ENCODE peak calls at places on chromosomes 3 and 15, in six cellular contexts. One of them, this sample, is unnamed.
A peak's percentile ranks its signal among the peaks of the same experiment; 100 is the strongest.

GRCh38 chr3:39150170-39150802 is 3.1 kb downstream of the CSRNP1 start:
- DNase-seq in heart right ventricle: no peak
- DNase-seq in DND-41: no peak
- DNase-seq in SK-N-SH: peak; percentile 55
- DNase-seq in cardiac fibroblast: no peak
- DNase-seq in spleen: no peak
- DNase-seq in this sample: no peak

GRCh38 chr15:92020207-92020606 is 166.7 kb downstream of the SLCO3A1 start:
- DNase-seq in heart right ventricle: no peak
- DNase-seq in DND-41: no peak
- DNase-seq in SK-N-SH: no peak
- DNase-seq in cardiac fibroblast: no peak
- DNase-seq in spleen: no peak
- DNase-seq in this sample: no peak

GRCh38 chr3:196186661-196187573 is 24.3 kb downstream of the ZDHHC19 start:
- DNase-seq in heart right ventricle: no peak
- DNase-seq in DND-41: peak; percentile 45
- DNase-seq in SK-N-SH: peak; percentile 83
- DNase-seq in cardiac fibroblast: no peak
- DNase-seq in spleen: no peak
- DNase-seq in this sample: no peak

GRCh38 chr15:63107895-63108546 is 13.6 kb upstream of the LACTB start:
- DNase-seq in heart right ventricle: no peak
- DNase-seq in DND-41: no peak
- DNase-seq in SK-N-SH: no peak
- DNase-seq in cardiac fibroblast: peak; percentile 100
- DNase-seq in spleen: no peak
- DNase-seq in this sample: peak; percentile 100

GRCh38 chr3:24683511-24684384 is 189.1 kb upstream of the THRB start:
- DNase-seq in heart right ventricle: peak; percentile 19
- DNase-seq in DND-41: no peak
- DNase-seq in SK-N-SH: peak; percentile 28
- DNase-seq in cardiac fibroblast: peak; percentile 83
- DNase-seq in spleen: no peak
- DNase-seq in this sample: peak; percentile 86

GRCh38 chr3:182717216-182717615 is 76.1 kb upstream of the ATP11B start:
- DNase-seq in heart right ventricle: no peak
- DNase-seq in DND-41: no peak
- DNase-seq in SK-N-SH: no peak
- DNase-seq in cardiac fibroblast: no peak
- DNase-seq in spleen: no peak
- DNase-seq in this sample: no peak

GRCh38 chr3:44342191-44342790 is 3.7 kb downstream of the TCAIM start:
- DNase-seq in heart right ventricle: no peak
- DNase-seq in DND-41: no peak
- DNase-seq in SK-N-SH: no peak
- DNase-seq in cardiac fibroblast: peak; percentile 86
- DNase-seq in spleen: no peak
- DNase-seq in this sample: peak; percentile 74

GRCh38 chr3:134300520-134300919 is 49.9 kb upstream of the RYK start:
- DNase-seq in heart right ventricle: no peak
- DNase-seq in DND-41: no peak
- DNase-seq in SK-N-SH: peak; percentile 48
- DNase-seq in cardiac fibroblast: no peak
- DNase-seq in spleen: no peak
- DNase-seq in this sample: peak; percentile 9

GRCh38 chr15:91928676-91929075 is 75.2 kb downstream of the SLCO3A1 start:
- DNase-seq in heart right ventricle: no peak
- DNase-seq in DND-41: no peak
- DNase-seq in SK-N-SH: no peak
- DNase-seq in cardiac fibroblast: no peak
- DNase-seq in spleen: no peak
- DNase-seq in this sample: no peak

GRCh38 chr3:58434990-58435389 is 1.4 kb upstream of the PDHB start:
- DNase-seq in heart right ventricle: no peak
- DNase-seq in DND-41: no peak
- DNase-seq in SK-N-SH: no peak
- DNase-seq in cardiac fibroblast: peak; percentile 82
- DNase-seq in spleen: no peak
- DNase-seq in this sample: peak; percentile 82

GRCh38 chr15:38708672-38709188 is 144.1 kb upstream of the RASGRP1 start:
- DNase-seq in heart right ventricle: no peak
- DNase-seq in DND-41: no peak
- DNase-seq in SK-N-SH: no peak
- DNase-seq in cardiac fibroblast: no peak
- DNase-seq in spleen: no peak
- DNase-seq in this sample: peak; percentile 40

GRCh38 chr15:79283252-79284048 is 928 bp downstream of the ANKRD34C start:
- DNase-seq in heart right ventricle: peak; percentile 23
- DNase-seq in DND-41: peak; percentile 11
- DNase-seq in SK-N-SH: peak; percentile 69
- DNase-seq in cardiac fibroblast: peak; percentile 46
- DNase-seq in spleen: no peak
- DNase-seq in this sample: peak; percentile 22

GRCh38 chr15:72339777-72340177 is 19.8 kb upstream of the CELF6 start:
- DNase-seq in heart right ventricle: no peak
- DNase-seq in DND-41: no peak
- DNase-seq in SK-N-SH: peak; percentile 62
- DNase-seq in cardiac fibroblast: peak; percentile 92
- DNase-seq in spleen: no peak
- DNase-seq in this sample: peak; percentile 97

GRCh38 chr3:160577551-160578195 is 12.3 kb upstream of the KPNA4 start:
- DNase-seq in heart right ventricle: no peak
- DNase-seq in DND-41: no peak
- DNase-seq in SK-N-SH: no peak
- DNase-seq in cardiac fibroblast: peak; percentile 28
- DNase-seq in spleen: no peak
- DNase-seq in this sample: peak; percentile 18

GRCh38 chr3:23183731-23184130 is 19.4 kb upstream of the UBE2E2 start:
- DNase-seq in heart right ventricle: peak; percentile 36
- DNase-seq in DND-41: no peak
- DNase-seq in SK-N-SH: peak; percentile 4
- DNase-seq in cardiac fibroblast: peak; percentile 77
- DNase-seq in spleen: no peak
- DNase-seq in this sample: peak; percentile 29

GRCh38 chr3:167867981-167868380 is 132.5 kb downstream of the SERPINI1 start:
- DNase-seq in heart right ventricle: no peak
- DNase-seq in DND-41: no peak
- DNase-seq in SK-N-SH: no peak
- DNase-seq in cardiac fibroblast: no peak
- DNase-seq in spleen: no peak
- DNase-seq in this sample: no peak

GRCh38 chr3:114451561-114452018 is 157.8 kb downstream of the TIGIT start:
- DNase-seq in heart right ventricle: peak; percentile 29
- DNase-seq in DND-41: no peak
- DNase-seq in SK-N-SH: no peak
- DNase-seq in cardiac fibroblast: peak; percentile 42
- DNase-seq in spleen: no peak
- DNase-seq in this sample: peak; percentile 53

GRCh38 chr3:114447950-114448479 is 154.2 kb downstream of the TIGIT start:
- DNase-seq in heart right ventricle: no peak
- DNase-seq in DND-41: no peak
- DNase-seq in SK-N-SH: no peak
- DNase-seq in cardiac fibroblast: no peak
- DNase-seq in spleen: no peak
- DNase-seq in this sample: no peak

GRCh38 chr3:114449271-114450007 is 155.6 kb downstream of the TIGIT start:
- DNase-seq in heart right ventricle: no peak
- DNase-seq in DND-41: no peak
- DNase-seq in SK-N-SH: no peak
- DNase-seq in cardiac fibroblast: no peak
- DNase-seq in spleen: no peak
- DNase-seq in this sample: no peak

GRCh38 chr3:114451051-114451451 is 157.2 kb downstream of the TIGIT start:
- DNase-seq in heart right ventricle: no peak
- DNase-seq in DND-41: no peak
- DNase-seq in SK-N-SH: no peak
- DNase-seq in cardiac fibroblast: peak; percentile 28
- DNase-seq in spleen: no peak
- DNase-seq in this sample: no peak

GRCh38 chr3:114450008-114450596 is 156.3 kb downstream of the TIGIT start:
- DNase-seq in heart right ventricle: no peak
- DNase-seq in DND-41: no peak
- DNase-seq in SK-N-SH: no peak
- DNase-seq in cardiac fibroblast: no peak
- DNase-seq in spleen: no peak
- DNase-seq in this sample: no peak
- TF ChIP-seq CTCF in heart right ventricle: no peak
- TF ChIP-seq CTCF in DND-41: no peak
- TF ChIP-seq CTCF in SK-N-SH: no peak
- TF ChIP-seq CTCF in cardiac fibroblast: no peak
- TF ChIP-seq CTCF in spleen: no peak
- TF ChIP-seq CTCF in this sample: no peak

DNA sequence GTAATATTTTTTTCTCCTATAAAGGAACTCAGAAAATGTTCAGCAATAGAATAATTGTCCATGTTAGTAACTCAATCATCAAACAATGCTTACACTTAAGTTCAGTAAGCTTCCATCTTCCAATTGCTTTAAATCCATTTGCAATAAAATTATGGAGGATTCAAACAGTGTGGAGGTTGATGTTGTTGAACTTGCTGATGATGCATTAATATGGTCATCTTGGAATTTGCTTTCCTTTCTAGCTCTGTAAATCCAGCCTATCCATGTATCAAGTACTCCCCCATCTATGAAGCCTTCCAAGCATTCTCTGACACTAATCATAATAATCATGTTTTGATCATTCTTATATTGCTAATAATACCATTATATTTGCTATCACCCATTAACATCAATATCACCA is 378.4 kb upstream of the CNTN3 start:
- DNase-seq in heart right ventricle: no peak
- DNase-seq in DND-41: no peak
- DNase-seq in SK-N-SH: no peak
- DNase-seq in cardiac fibroblast: no peak
- DNase-seq in spleen: no peak
- DNase-seq in this sample: no peak
- H3K4me3 ChIP-seq in heart right ventricle: no peak overlapping the region
- H3K4me3 ChIP-seq in DND-41: no peak overlapping the region
- H3K4me3 ChIP-seq in SK-N-SH: no peak overlapping the region
- H3K4me3 ChIP-seq in cardiac fibroblast: no peak overlapping the region
- H3K4me3 ChIP-seq in spleen: no peak overlapping the region
- H3K4me3 ChIP-seq in this sample: no peak overlapping the region

GRCh38 chr15:59347915-59348314 is 24.8 kb downstream of the MYO1E start:
- DNase-seq in heart right ventricle: no peak
- DNase-seq in DND-41: no peak
- DNase-seq in SK-N-SH: no peak
- DNase-seq in cardiac fibroblast: no peak
- DNase-seq in spleen: no peak
- DNase-seq in this sample: no peak
- TF ChIP-seq CTCF in heart right ventricle: no peak
- TF ChIP-seq CTCF in DND-41: no peak
- TF ChIP-seq CTCF in SK-N-SH: no peak
- TF ChIP-seq CTCF in cardiac fibroblast: no peak
- TF ChIP-seq CTCF in spleen: no peak
- TF ChIP-seq CTCF in this sample: no peak

GRCh38 chr15:78034495-78035191 is 42.9 kb downstream of the TBC1D2B start:
- DNase-seq in heart right ventricle: no peak
- DNase-seq in DND-41: peak; percentile 78
- DNase-seq in SK-N-SH: no peak
- DNase-seq in cardiac fibroblast: no peak
- DNase-seq in spleen: peak; percentile 93
- DNase-seq in this sample: no peak
- H3K4me3 ChIP-seq in heart right ventricle: no peak overlapping the region
- H3K4me3 ChIP-seq in DND-41: no peak overlapping the region
- H3K4me3 ChIP-seq in SK-N-SH: no peak overlapping the region
- H3K4me3 ChIP-seq in cardiac fibroblast: no peak overlapping the region
- H3K4me3 ChIP-seq in spleen: no peak overlapping the region
- H3K4me3 ChIP-seq in this sample: no peak overlapping the region

GRCh38 chr3:144774897-144775296 is 803.3 kb downstream of the DIPK2A start:
- DNase-seq in heart right ventricle: no peak
- DNase-seq in DND-41: no peak
- DNase-seq in SK-N-SH: no peak
- DNase-seq in cardiac fibroblast: no peak
- DNase-seq in spleen: no peak
- DNase-seq in this sample: peak; percentile 94
- TF ChIP-seq CTCF in heart right ventricle: no peak
- TF ChIP-seq CTCF in DND-41: no peak
- TF ChIP-seq CTCF in SK-N-SH: no peak
- TF ChIP-seq CTCF in cardiac fibroblast: no peak
- TF ChIP-seq CTCF in spleen: no peak
- TF ChIP-seq CTCF in this sample: no peak

GRCh38 chr3:47612879-47613278 is 34.2 kb upstream of the CSPG5 start:
- DNase-seq in heart right ventricle: no peak
- DNase-seq in DND-41: no peak
- DNase-seq in SK-N-SH: no peak
- DNase-seq in cardiac fibroblast: no peak
- DNase-seq in spleen: no peak
- DNase-seq in this sample: no peak

GRCh38 chr3:47612178-47612577 is 33.5 kb upstream of the CSPG5 start:
- DNase-seq in heart right ventricle: no peak
- DNase-seq in DND-41: no peak
- DNase-seq in SK-N-SH: no peak
- DNase-seq in cardiac fibroblast: peak; percentile 84
- DNase-seq in spleen: no peak
- DNase-seq in this sample: peak; percentile 52

GRCh38 chr3:47614788-47615187 is 36.1 kb upstream of the CSPG5 start:
- DNase-seq in heart right ventricle: no peak
- DNase-seq in DND-41: no peak
- DNase-seq in SK-N-SH: no peak
- DNase-seq in cardiac fibroblast: no peak
- DNase-seq in spleen: no peak
- DNase-seq in this sample: no peak

GRCh38 chr3:47613723-47614122 is 35.1 kb upstream of the CSPG5 start:
- DNase-seq in heart right ventricle: no peak
- DNase-seq in DND-41: no peak
- DNase-seq in SK-N-SH: no peak
- DNase-seq in cardiac fibroblast: no peak
- DNase-seq in spleen: no peak
- DNase-seq in this sample: no peak

GRCh38 chr3:47617061-47618010 is 38.7 kb upstream of the CSPG5 start:
- DNase-seq in heart right ventricle: no peak
- DNase-seq in DND-41: no peak
- DNase-seq in SK-N-SH: no peak
- DNase-seq in cardiac fibroblast: no peak
- DNase-seq in spleen: no peak
- DNase-seq in this sample: peak; percentile 24
- H3K4me3 ChIP-seq in heart right ventricle: no peak overlapping the region
- H3K4me3 ChIP-seq in DND-41: no peak overlapping the region
- H3K4me3 ChIP-seq in SK-N-SH: no peak overlapping the region
- H3K4me3 ChIP-seq in cardiac fibroblast: no peak overlapping the region
- H3K4me3 ChIP-seq in spleen: no peak overlapping the region
- H3K4me3 ChIP-seq in this sample: no peak overlapping the region

DNA sequence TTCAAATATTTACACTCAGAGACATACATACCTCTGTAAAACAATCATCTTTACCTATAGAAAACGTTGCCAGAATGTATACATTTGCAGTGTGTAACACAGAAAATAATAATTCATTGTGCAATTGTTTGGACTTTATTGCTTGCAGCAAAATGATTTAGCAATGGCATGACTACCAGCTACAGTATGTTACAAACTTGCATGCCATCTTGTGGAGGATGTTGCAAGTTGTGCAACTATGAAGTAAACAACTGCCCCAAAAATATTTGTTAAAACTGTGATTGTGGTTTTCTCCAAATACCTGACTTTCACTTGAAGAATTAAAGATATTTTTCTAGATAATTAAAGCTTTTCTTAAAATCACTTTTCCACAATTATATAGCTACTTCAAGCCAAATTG is 27.1 kb upstream of the C3orf49 start:
- DNase-seq in heart right ventricle: no peak
- DNase-seq in DND-41: no peak
- DNase-seq in SK-N-SH: no peak
- DNase-seq in cardiac fibroblast: peak; percentile 72
- DNase-seq in spleen: no peak
- DNase-seq in this sample: peak; percentile 81
- TF ChIP-seq CTCF in heart right ventricle: peak; percentile 13
- TF ChIP-seq CTCF in DND-41: peak; percentile 29
- TF ChIP-seq CTCF in SK-N-SH: peak; percentile 61
- TF ChIP-seq CTCF in cardiac fibroblast: peak; percentile 19
- TF ChIP-seq CTCF in spleen: no peak
- TF ChIP-seq CTCF in this sample: peak; percentile 46

GRCh38 chr3:141407043-141407442 is 38.7 kb downstream of the ZBTB38 start:
- DNase-seq in heart right ventricle: peak; percentile 69
- DNase-seq in DND-41: no peak
- DNase-seq in SK-N-SH: no peak
- DNase-seq in cardiac fibroblast: peak; percentile 99
- DNase-seq in spleen: no peak
- DNase-seq in this sample: peak; percentile 97
- H3K4me3 ChIP-seq in heart right ventricle: no peak overlapping the region
- H3K4me3 ChIP-seq in DND-41: no peak overlapping the region
- H3K4me3 ChIP-seq in SK-N-SH: no peak overlapping the region
- H3K4me3 ChIP-seq in cardiac fibroblast: no peak overlapping the region
- H3K4me3 ChIP-seq in spleen: no peak overlapping the region
- H3K4me3 ChIP-seq in this sample: no peak overlapping the region